ENCODE peak calls at places on chromosomes 7 and 10, in nine cellular contexts. J, F, O, S, A, C, T, U and V are unnamed samples.

GRCh38 chr7:13915891-13916290 is 73.6 kb downstream of the ETV1 start:
- DNase-seq in J (no peak), F (no peak), O (no peak), S (no peak), A (no peak), C (no peak), T (no peak), U (no peak), V (no peak)

GRCh38 chr10:119541459-119542356 is 811 bp downstream of the RGS10 start:
- DNase-seq in J (peak; percentile 73), F (no peak), O (no peak), S (peak; percentile 52), A (peak; percentile 37), C (no peak), T (peak; percentile 55), U (no peak), V (peak; percentile 27)

GRCh38 chr10:112880633-112881530 is 69.2 kb upstream of the TCF7L2 start:
- DNase-seq in J (no peak), F (no peak), O (no peak), S (no peak), A (peak; percentile 22), C (no peak), T (no peak), U (no peak), V (no peak)

GRCh38 chr7:31935115-31935514 is 135.1 kb downstream of the PDE1C start:
- DNase-seq in J (no peak), F (no peak), O (no peak), S (peak; percentile 61), A (no peak), C (no peak), T (no peak), U (no peak), V (no peak)

GRCh38 chr7:142868881-142869415 is 14.1 kb downstream of the EPHB6 start:
- DNase-seq in J (no peak), F (no peak), O (no peak), S (no peak), A (no peak), C (no peak), T (no peak), U (no peak), V (no peak)

GRCh38 chr7:155870334-155871180 is 58.3 kb upstream of the SHH start:
- DNase-seq in J (no peak), F (no peak), O (no peak), S (no peak), A (no peak), C (no peak), T (no peak), U (no peak), V (no peak)

GRCh38 chr7:100966542-100967291 is 2.6 kb upstream of the MUC12 start:
- DNase-seq in J (no peak), F (no peak), O (no peak), S (no peak), A (peak; percentile 69), C (no peak), T (no peak), U (no peak), V (no peak)

GRCh38 chr7:18004372-18004771 is 23.3 kb downstream of the PRPS1L1 start:
- DNase-seq in J (no peak), F (no peak), O (no peak), S (peak; percentile 9), A (no peak), C (no peak), T (no peak), U (no peak), V (no peak)

GRCh38 chr7:157844611-157845010 is 507.8 kb downstream of the DNAJB6 start:
- DNase-seq in J (no peak), F (no peak), O (no peak), S (no peak), A (no peak), C (no peak), T (no peak), U (no peak), V (no peak)

GRCh38 chr7:26681819-26682418 is 182.5 kb downstream of the SKAP2 start:
- DNase-seq in J (no peak), F (no peak), O (no peak), S (peak; percentile 55), A (no peak), C (no peak), T (no peak), U (no peak), V (no peak)

GRCh38 chr10:60817135-60817805 is 39.0 kb downstream of the CDK1 start:
- DNase-seq in J (no peak), F (no peak), O (no peak), S (peak; percentile 20), A (peak; percentile 9), C (no peak), T (no peak), U (no peak), V (no peak)

GRCh38 chr7:90552521-90552920 is 43.6 kb upstream of the CDK14 start:
- DNase-seq in J (no peak), F (no peak), O (no peak), S (peak; percentile 47), A (no peak), C (no peak), T (no peak), U (no peak), V (peak; percentile 26)